ENCODE peak calls at places on chromosomes 16 and 17, in four cellular contexts. One of them, this sample, is unnamed.

GRCh38 chr17:50787106-50787505 is 19.8 kb upstream of the ANKRD40CL start:
- DNase-seq in activated CD4-positive, alpha-beta T cell treated with anti-CD3 and anti-CD28 coated beads, Interleukin-2, amount 10 ng/mL, durations not matched to agents 7 days and 5 days: no peak
- DNase-seq in stimulated activated CD8-positive, alpha-beta memory T cell treated with anti-CD3 and anti-CD28 coated beads, Interleukin-12 subunit alpha, Interleukin-12 subunit beta, amount 100 ng/mL, for 4 hours: no peak
- DNase-seq in H7: no peak
- DNase-seq in this sample: no peak

GRCh38 chr16:88856122-88856827 is 472 bp downstream of the GALNS start:
- DNase-seq in activated CD4-positive, alpha-beta T cell treated with anti-CD3 and anti-CD28 coated beads, Interleukin-2, amount 10 ng/mL, durations not matched to agents 7 days and 5 days: peak
- DNase-seq in stimulated activated CD8-positive, alpha-beta memory T cell treated with anti-CD3 and anti-CD28 coated beads, Interleukin-12 subunit alpha, Interleukin-12 subunit beta, amount 100 ng/mL, for 4 hours: peak
- DNase-seq in H7: peak
- DNase-seq in this sample: peak

GRCh38 chr17:41013606-41014005 is 4.7 kb upstream of the KRTAP3-1 start:
- DNase-seq in activated CD4-positive, alpha-beta T cell treated with anti-CD3 and anti-CD28 coated beads, Interleukin-2, amount 10 ng/mL, durations not matched to agents 7 days and 5 days: no peak
- DNase-seq in stimulated activated CD8-positive, alpha-beta memory T cell treated with anti-CD3 and anti-CD28 coated beads, Interleukin-12 subunit alpha, Interleukin-12 subunit beta, amount 100 ng/mL, for 4 hours: no peak
- DNase-seq in H7: no peak
- DNase-seq in this sample: no peak

GRCh38 chr16:5020551-5020950 is 13.2 kb downstream of the NAGPA start:
- DNase-seq in activated CD4-positive, alpha-beta T cell treated with anti-CD3 and anti-CD28 coated beads, Interleukin-2, amount 10 ng/mL, durations not matched to agents 7 days and 5 days: no peak
- DNase-seq in stimulated activated CD8-positive, alpha-beta memory T cell treated with anti-CD3 and anti-CD28 coated beads, Interleukin-12 subunit alpha, Interleukin-12 subunit beta, amount 100 ng/mL, for 4 hours: no peak
- DNase-seq in H7: peak
- DNase-seq in this sample: no peak

GRCh38 chr17:49361129-49361901 is 735 bp downstream of the ZNF652 start:
- DNase-seq in activated CD4-positive, alpha-beta T cell treated with anti-CD3 and anti-CD28 coated beads, Interleukin-2, amount 10 ng/mL, durations not matched to agents 7 days and 5 days: peak
- DNase-seq in stimulated activated CD8-positive, alpha-beta memory T cell treated with anti-CD3 and anti-CD28 coated beads, Interleukin-12 subunit alpha, Interleukin-12 subunit beta, amount 100 ng/mL, for 4 hours: peak
- DNase-seq in H7: peak
- DNase-seq in this sample: peak

GRCh38 chr16:10708969-10709368 is 14.2 kb upstream of the TEKT5 start:
- DNase-seq in activated CD4-positive, alpha-beta T cell treated with anti-CD3 and anti-CD28 coated beads, Interleukin-2, amount 10 ng/mL, durations not matched to agents 7 days and 5 days: no peak
- DNase-seq in stimulated activated CD8-positive, alpha-beta memory T cell treated with anti-CD3 and anti-CD28 coated beads, Interleukin-12 subunit alpha, Interleukin-12 subunit beta, amount 100 ng/mL, for 4 hours: no peak
- DNase-seq in H7: no peak
- DNase-seq in this sample: no peak

GRCh38 chr16:57797526-57798266 is 4.6 kb downstream of the KIFC3 start:
- DNase-seq in activated CD4-positive, alpha-beta T cell treated with anti-CD3 and anti-CD28 coated beads, Interleukin-2, amount 10 ng/mL, durations not matched to agents 7 days and 5 days: no peak
- DNase-seq in stimulated activated CD8-positive, alpha-beta memory T cell treated with anti-CD3 and anti-CD28 coated beads, Interleukin-12 subunit alpha, Interleukin-12 subunit beta, amount 100 ng/mL, for 4 hours: no peak
- DNase-seq in H7: peak
- DNase-seq in this sample: no peak

GRCh38 chr17:70454377-70454776 is 285.0 kb downstream of the KCNJ2 start:
- DNase-seq in activated CD4-positive, alpha-beta T cell treated with anti-CD3 and anti-CD28 coated beads, Interleukin-2, amount 10 ng/mL, durations not matched to agents 7 days and 5 days: no peak
- DNase-seq in stimulated activated CD8-positive, alpha-beta memory T cell treated with anti-CD3 and anti-CD28 coated beads, Interleukin-12 subunit alpha, Interleukin-12 subunit beta, amount 100 ng/mL, for 4 hours: no peak
- DNase-seq in H7: no peak
- DNase-seq in this sample: no peak

GRCh38 chr16:15466886-15467781 is 32.7 kb downstream of the BMERB1 start:
- DNase-seq in activated CD4-positive, alpha-beta T cell treated with anti-CD3 and anti-CD28 coated beads, Interleukin-2, amount 10 ng/mL, durations not matched to agents 7 days and 5 days: no peak
- DNase-seq in stimulated activated CD8-positive, alpha-beta memory T cell treated with anti-CD3 and anti-CD28 coated beads, Interleukin-12 subunit alpha, Interleukin-12 subunit beta, amount 100 ng/mL, for 4 hours: no peak
- DNase-seq in H7: no peak
- DNase-seq in this sample: no peak

GRCh38 chr17:73641779-73642580 is 2.3 kb downstream of the SDK2 start:
- DNase-seq in activated CD4-positive, alpha-beta T cell treated with anti-CD3 and anti-CD28 coated beads, Interleukin-2, amount 10 ng/mL, durations not matched to agents 7 days and 5 days: no peak
- DNase-seq in stimulated activated CD8-positive, alpha-beta memory T cell treated with anti-CD3 and anti-CD28 coated beads, Interleukin-12 subunit alpha, Interleukin-12 subunit beta, amount 100 ng/mL, for 4 hours: no peak
- DNase-seq in H7: peak
- DNase-seq in this sample: peak

GRCh38 chr16:13873835-13874438 is 46.0 kb upstream of the ERCC4 start:
- DNase-seq in activated CD4-positive, alpha-beta T cell treated with anti-CD3 and anti-CD28 coated beads, Interleukin-2, amount 10 ng/mL, durations not matched to agents 7 days and 5 days: no peak
- DNase-seq in stimulated activated CD8-positive, alpha-beta memory T cell treated with anti-CD3 and anti-CD28 coated beads, Interleukin-12 subunit alpha, Interleukin-12 subunit beta, amount 100 ng/mL, for 4 hours: no peak
- DNase-seq in H7: peak
- DNase-seq in this sample: peak

GRCh38 chr16:85915125-85915845 is 16.3 kb downstream of the IRF8 start:
- DNase-seq in activated CD4-positive, alpha-beta T cell treated with anti-CD3 and anti-CD28 coated beads, Interleukin-2, amount 10 ng/mL, durations not matched to agents 7 days and 5 days: no peak
- DNase-seq in stimulated activated CD8-positive, alpha-beta memory T cell treated with anti-CD3 and anti-CD28 coated beads, Interleukin-12 subunit alpha, Interleukin-12 subunit beta, amount 100 ng/mL, for 4 hours: no peak
- DNase-seq in H7: no peak
- DNase-seq in this sample: no peak

GRCh38 chr16:57203451-57203850 is 17.3 kb downstream of the RSPRY1 start:
- DNase-seq in activated CD4-positive, alpha-beta T cell treated with anti-CD3 and anti-CD28 coated beads, Interleukin-2, amount 10 ng/mL, durations not matched to agents 7 days and 5 days: no peak
- DNase-seq in stimulated activated CD8-positive, alpha-beta memory T cell treated with anti-CD3 and anti-CD28 coated beads, Interleukin-12 subunit alpha, Interleukin-12 subunit beta, amount 100 ng/mL, for 4 hours: no peak
- DNase-seq in H7: no peak
- DNase-seq in this sample: no peak

GRCh38 chr17:17538417-17539391 is 42.5 kb upstream of the RASD1 start:
- DNase-seq in activated CD4-positive, alpha-beta T cell treated with anti-CD3 and anti-CD28 coated beads, Interleukin-2, amount 10 ng/mL, durations not matched to agents 7 days and 5 days: no peak
- DNase-seq in stimulated activated CD8-positive, alpha-beta memory T cell treated with anti-CD3 and anti-CD28 coated beads, Interleukin-12 subunit alpha, Interleukin-12 subunit beta, amount 100 ng/mL, for 4 hours: no peak
- DNase-seq in H7: no peak
- DNase-seq in this sample: no peak

GRCh38 chr17:43094129-43094834 is 30.9 kb downstream of the BRCA1 start:
- DNase-seq in activated CD4-positive, alpha-beta T cell treated with anti-CD3 and anti-CD28 coated beads, Interleukin-2, amount 10 ng/mL, durations not matched to agents 7 days and 5 days: no peak
- DNase-seq in stimulated activated CD8-positive, alpha-beta memory T cell treated with anti-CD3 and anti-CD28 coated beads, Interleukin-12 subunit alpha, Interleukin-12 subunit beta, amount 100 ng/mL, for 4 hours: no peak
- DNase-seq in H7: no peak
- DNase-seq in this sample: no peak

GRCh38 chr17:56913000-56913866 is 616 bp downstream of the TRIM25 start:
- DNase-seq in activated CD4-positive, alpha-beta T cell treated with anti-CD3 and anti-CD28 coated beads, Interleukin-2, amount 10 ng/mL, durations not matched to agents 7 days and 5 days: no peak
- DNase-seq in stimulated activated CD8-positive, alpha-beta memory T cell treated with anti-CD3 and anti-CD28 coated beads, Interleukin-12 subunit alpha, Interleukin-12 subunit beta, amount 100 ng/mL, for 4 hours: peak
- DNase-seq in H7: peak
- DNase-seq in this sample: peak

GRCh38 chr16:48123104-48123788 is 32.5 kb downstream of the ABCC12 start:
- DNase-seq in activated CD4-positive, alpha-beta T cell treated with anti-CD3 and anti-CD28 coated beads, Interleukin-2, amount 10 ng/mL, durations not matched to agents 7 days and 5 days: peak
- DNase-seq in stimulated activated CD8-positive, alpha-beta memory T cell treated with anti-CD3 and anti-CD28 coated beads, Interleukin-12 subunit alpha, Interleukin-12 subunit beta, amount 100 ng/mL, for 4 hours: no peak
- DNase-seq in H7: no peak
- DNase-seq in this sample: no peak

GRCh38 chr16:77938913-77939312 is 83.4 kb upstream of the CLEC3A start:
- DNase-seq in activated CD4-positive, alpha-beta T cell treated with anti-CD3 and anti-CD28 coated beads, Interleukin-2, amount 10 ng/mL, durations not matched to agents 7 days and 5 days: no peak
- DNase-seq in stimulated activated CD8-positive, alpha-beta memory T cell treated with anti-CD3 and anti-CD28 coated beads, Interleukin-12 subunit alpha, Interleukin-12 subunit beta, amount 100 ng/mL, for 4 hours: no peak
- DNase-seq in H7: no peak
- DNase-seq in this sample: no peak

GRCh38 chr16:22347100-22347820 is 27.2 kb downstream of the CDR2 start:
- DNase-seq in activated CD4-positive, alpha-beta T cell treated with anti-CD3 and anti-CD28 coated beads, Interleukin-2, amount 10 ng/mL, durations not matched to agents 7 days and 5 days: no peak
- DNase-seq in stimulated activated CD8-positive, alpha-beta memory T cell treated with anti-CD3 and anti-CD28 coated beads, Interleukin-12 subunit alpha, Interleukin-12 subunit beta, amount 100 ng/mL, for 4 hours: no peak
- DNase-seq in H7: no peak
- DNase-seq in this sample: no peak

GRCh38 chr17:76529643-76530488 is 7.6 kb downstream of the CYGB start:
- DNase-seq in activated CD4-positive, alpha-beta T cell treated with anti-CD3 and anti-CD28 coated beads, Interleukin-2, amount 10 ng/mL, durations not matched to agents 7 days and 5 days: no peak
- DNase-seq in stimulated activated CD8-positive, alpha-beta memory T cell treated with anti-CD3 and anti-CD28 coated beads, Interleukin-12 subunit alpha, Interleukin-12 subunit beta, amount 100 ng/mL, for 4 hours: no peak
- DNase-seq in H7: peak
- DNase-seq in this sample: peak

GRCh38 chr17:69492410-69493071 is 78.0 kb downstream of the MAP2K6 start:
- DNase-seq in activated CD4-positive, alpha-beta T cell treated with anti-CD3 and anti-CD28 coated beads, Interleukin-2, amount 10 ng/mL, durations not matched to agents 7 days and 5 days: no peak
- DNase-seq in stimulated activated CD8-positive, alpha-beta memory T cell treated with anti-CD3 and anti-CD28 coated beads, Interleukin-12 subunit alpha, Interleukin-12 subunit beta, amount 100 ng/mL, for 4 hours: no peak
- DNase-seq in H7: peak
- DNase-seq in this sample: no peak

GRCh38 chr17:17553217-17554195 is 38.0 kb downstream of the PEMT start:
- DNase-seq in activated CD4-positive, alpha-beta T cell treated with anti-CD3 and anti-CD28 coated beads, Interleukin-2, amount 10 ng/mL, durations not matched to agents 7 days and 5 days: no peak
- DNase-seq in stimulated activated CD8-positive, alpha-beta memory T cell treated with anti-CD3 and anti-CD28 coated beads, Interleukin-12 subunit alpha, Interleukin-12 subunit beta, amount 100 ng/mL, for 4 hours: no peak
- DNase-seq in H7: no peak
- DNase-seq in this sample: no peak

GRCh38 chr16:24246911-24247607 is 9.1 kb upstream of the CACNG3 start:
- DNase-seq in activated CD4-positive, alpha-beta T cell treated with anti-CD3 and anti-CD28 coated beads, Interleukin-2, amount 10 ng/mL, durations not matched to agents 7 days and 5 days: no peak
- DNase-seq in stimulated activated CD8-positive, alpha-beta memory T cell treated with anti-CD3 and anti-CD28 coated beads, Interleukin-12 subunit alpha, Interleukin-12 subunit beta, amount 100 ng/mL, for 4 hours: no peak
- DNase-seq in H7: no peak
- DNase-seq in this sample: no peak

This sample was measured in OCI-LY7.